ENCODE peak calls at places on chromosome X, in four cellular contexts. A, Y, C and S are unnamed samples.

GRCh38 chrX:75303795-75304194 is 29.9 kb downstream of the UPRT start:
- DNase-seq in A (no peak), Y (no peak), C (no peak), S (no peak)

GRCh38 chrX:112536544-112536943 is 143.2 kb downstream of the LHFPL1 start:
- DNase-seq in A (no peak), Y (no peak), C (no peak), S (peak)

GRCh38 chrX:69616520-69617203 is 749 bp downstream of the EDA start:
- DNase-seq in A (peak), Y (no peak), C (no peak), S (peak)

GRCh38 chrX:102847362-102847761 is 89.7 kb upstream of the RAB40AL start:
- DNase-seq in A (no peak), Y (no peak), C (no peak), S (no peak)

GRCh38 chrX:23008431-23009099 is 8.8 kb downstream of the DDX53 start:
- DNase-seq in A (peak), Y (peak), C (no peak), S (no peak)

GRCh38 chrX:151983186-151983585 is 8.7 kb upstream of the GABRE start:
- DNase-seq in A (no peak), Y (no peak), C (no peak), S (no peak)

GRCh38 chrX:2242980-2243379 is 257.8 kb downstream of the DHRSX start:
- DNase-seq in A (no peak), Y (no peak), C (no peak), S (no peak)

GRCh38 chrX:115533485-115533884 is 27.5 kb upstream of the PLS3 start:
- DNase-seq in A (no peak), Y (no peak), C (no peak), S (no peak)

GRCh38 chrX:140766024-140766611 is 56.6 kb downstream of the LINC00632 start:
- DNase-seq in A (peak), Y (peak), C (no peak), S (peak)

GRCh38 chrX:9597361-9598035 is 132.6 kb downstream of the TBL1X start:
- DNase-seq in A (no peak), Y (no peak), C (no peak), S (no peak)

GRCh38 chrX:72394518-72395163 is 88.9 kb upstream of the CITED1 start:
- DNase-seq in A (no peak), Y (no peak), C (no peak), S (no peak)

GRCh38 chrX:1392376-1393130 is 640 bp upstream of the SLC25A6 start:
- DNase-seq in A (peak), Y (peak), C (no peak), S (peak)

GRCh38 chrX:41600266-41600665 is 88.5 kb upstream of the GPR34 start:
- DNase-seq in A (no peak), Y (no peak), C (no peak), S (no peak)

GRCh38 chrX:47619486-47620302 is at the start of gene SYN1:
- DNase-seq in A (peak), Y (peak), C (no peak), S (peak)

GRCh38 chrX:74372272-74372671 is 49.0 kb upstream of the SLC16A2 start:
- DNase-seq in A (no peak), Y (no peak), C (no peak), S (no peak)

GRCh38 chrX:124015721-124016120 is 54.2 kb downstream of the STAG2 start:
- DNase-seq in A (no peak), Y (no peak), C (no peak), S (no peak)

GRCh38 chrX:124023838-124024238 is 62.3 kb downstream of the STAG2 start:
- DNase-seq in A (no peak), Y (no peak), C (no peak), S (no peak)

DNA sequence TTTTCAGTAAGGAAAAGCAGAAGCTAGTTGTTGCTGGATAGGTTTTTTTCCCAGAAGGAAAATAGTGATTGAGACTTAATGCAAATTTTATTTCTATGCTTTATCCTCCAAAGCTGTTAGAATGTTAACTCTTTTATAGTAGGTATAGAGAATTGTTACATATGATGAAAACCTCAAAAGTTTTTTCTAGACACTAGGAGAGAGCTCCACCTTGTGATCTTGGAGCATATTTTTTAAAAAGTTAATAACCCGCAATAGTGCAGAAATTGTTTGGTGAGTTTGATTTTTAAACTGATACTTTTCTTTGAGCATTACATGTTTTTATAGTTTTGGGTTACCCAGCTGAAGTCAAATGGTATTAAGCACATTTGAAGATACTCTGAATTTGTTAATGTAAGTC is 56.5 kb downstream of the STAG2 start:
- DNase-seq in A (no peak), Y (no peak), C (no peak), S (no peak)
- TF ChIP-seq USF1 in A (no peak), Y (no peak), C (no peak), S (no peak)

GRCh38 chrX:136303041-136303440 is 2.3 kb downstream of the ADGRG4 start:
- DNase-seq in A (no peak), Y (no peak), C (no peak), S (no peak)

GRCh38 chrX:136310411-136310810 is 9.6 kb downstream of the ADGRG4 start:
- DNase-seq in A (no peak), Y (peak), C (no peak), S (no peak)

GRCh38 chrX:136304493-136304892 is 3.7 kb downstream of the ADGRG4 start:
- DNase-seq in A (no peak), Y (no peak), C (no peak), S (no peak)

GRCh38 chrX:136306182-136306581 is 5.4 kb downstream of the ADGRG4 start:
- DNase-seq in A (no peak), Y (no peak), C (no peak), S (no peak)

DNA sequence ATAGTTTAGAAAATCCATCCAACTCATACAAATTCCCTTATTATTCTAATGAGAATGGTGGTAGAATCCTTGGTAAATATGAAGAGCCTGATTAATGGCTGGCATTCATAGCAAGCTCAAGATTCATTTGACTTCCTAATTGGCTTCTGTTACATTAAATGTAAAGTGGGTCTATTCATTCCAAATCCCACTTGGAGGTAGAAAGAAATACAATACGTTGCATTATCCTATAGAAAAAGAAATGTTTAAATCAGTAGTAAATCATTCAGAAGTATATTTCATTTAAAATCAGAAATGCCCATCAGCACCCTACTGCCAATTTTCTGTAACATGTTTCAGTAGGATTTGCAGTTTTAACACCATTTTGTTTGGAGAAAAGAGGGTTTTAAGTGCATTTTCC is 6.7 kb downstream of the ADGRG4 start:
- DNase-seq in A (no peak), Y (no peak), C (no peak), S (no peak)
- TF ChIP-seq USF1 in A (no peak), Y (no peak), C (no peak), S (no peak)

GRCh38 chrX:134388161-134389109 is 71.5 kb upstream of the HPRT1 start:
- DNase-seq in A (no peak), Y (no peak), C (peak), S (no peak)
- TF ChIP-seq USF1 in A (no peak), Y (no peak), C (no peak), S (no peak)

GRCh38 chrX:149259241-149259640 is 245.9 kb downstream of the IDS start:
- DNase-seq in A (no peak), Y (no peak), C (no peak), S (no peak)
- TF ChIP-seq USF1 in A (no peak), Y (no peak), C (no peak), S (no peak)

GRCh38 chrX:155435744-155436112 is 22.7 kb downstream of the F8A3 start:
- DNase-seq in A (no peak), Y (peak), C (no peak), S (no peak)
- TF ChIP-seq USF1 in A (no peak), Y (no peak), C (no peak), S (no peak)

DNA sequence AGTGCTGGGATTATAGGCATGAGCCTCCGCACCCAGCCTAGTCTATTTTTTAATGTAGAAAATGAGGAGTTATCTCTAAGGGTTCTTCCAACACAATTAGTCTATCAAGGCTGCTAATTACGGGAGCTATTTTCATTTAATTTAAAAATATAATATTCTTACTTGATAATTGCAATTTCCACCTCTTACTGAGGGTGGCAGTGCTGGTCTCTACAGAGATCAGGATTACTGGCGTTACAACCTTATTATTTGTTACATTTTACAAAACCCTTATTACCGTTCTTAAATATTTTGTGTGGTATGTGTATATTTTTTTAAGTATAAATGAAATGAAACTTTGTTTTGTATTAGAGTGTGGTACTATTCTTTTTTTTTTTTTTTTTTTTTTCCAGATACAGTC is 17.6 kb upstream of the GK start:
- DNase-seq in A (peak), Y (peak), C (no peak), S (no peak)
- TF ChIP-seq USF1 in A (no peak), Y (no peak), C (no peak), S (no peak)

GRCh38 chrX:80808160-80808735 is 1.4 kb downstream of the BRWD3 start:
- DNase-seq in A (peak), Y (peak), C (peak), S (peak)

GRCh38 chrX:80808854-80809493 is 703 bp downstream of the BRWD3 start:
- DNase-seq in A (peak), Y (peak), C (no peak), S (peak)

GRCh38 chrX:80816051-80816450 is 6.4 kb upstream of the BRWD3 start:
- DNase-seq in A (no peak), Y (no peak), C (no peak), S (no peak)

GRCh38 chrX:80810365-80810978 is 795 bp upstream of the BRWD3 start:
- DNase-seq in A (no peak), Y (peak), C (no peak), S (no peak)

DNA sequence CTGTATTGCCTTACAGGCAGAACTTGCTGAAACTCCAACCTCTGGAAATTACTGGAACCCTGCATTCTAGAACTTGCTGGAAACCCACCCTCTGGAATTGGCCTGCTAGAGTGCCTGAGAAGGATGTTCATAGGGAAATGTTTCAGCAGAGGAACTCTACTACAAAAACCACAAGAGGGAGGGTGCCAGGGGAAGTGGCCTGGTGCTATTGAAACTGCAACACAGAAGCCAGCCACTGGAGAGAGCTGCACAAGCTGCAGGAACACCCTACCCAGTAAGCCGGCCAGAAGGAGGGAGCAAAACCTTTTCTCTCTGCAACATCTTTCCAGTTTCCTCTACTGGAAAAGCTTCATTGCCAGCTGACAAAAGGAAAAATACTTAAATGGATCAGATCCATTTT is 2.5 kb upstream of the BRWD3 start:
- DNase-seq in A (peak), Y (peak), C (no peak), S (peak)
- TF ChIP-seq USF1 in A (no peak), Y (no peak), C (no peak), S (no peak)